ENCODE peak calls at places on chromosomes 11 and 22, in nine cellular contexts. One of them, this sample, is unnamed.

GRCh38 chr11:118224512-118225180 is at the start of gene JAML:
- DNase-seq in A549: no peak
- DNase-seq in uterus: no peak
- DNase-seq in fibroblast of lung: no peak
- DNase-seq in cardiac muscle cell: no peak
- DNase-seq in upper lobe of left lung: no peak
- DNase-seq in body of pancreas: no peak
- DNase-seq in suprapubic skin: no peak
- DNase-seq in adrenal gland: no peak
- DNase-seq in this sample: no peak

GRCh38 chr22:45585437-45585755 is 82.7 kb downstream of the FBLN1 start:
- DNase-seq in A549: no peak
- DNase-seq in uterus: no peak
- DNase-seq in fibroblast of lung: peak
- DNase-seq in cardiac muscle cell: no peak
- DNase-seq in upper lobe of left lung: peak
- DNase-seq in body of pancreas: no peak
- DNase-seq in suprapubic skin: no peak
- DNase-seq in adrenal gland: no peak
- DNase-seq in this sample: no peak

GRCh38 chr11:102791271-102792036 is 6.5 kb downstream of the MMP1 start:
- DNase-seq in A549: no peak
- DNase-seq in uterus: no peak
- DNase-seq in fibroblast of lung: no peak
- DNase-seq in cardiac muscle cell: no peak
- DNase-seq in upper lobe of left lung: no peak
- DNase-seq in body of pancreas: no peak
- DNase-seq in suprapubic skin: no peak
- DNase-seq in adrenal gland: no peak
- DNase-seq in this sample: no peak

GRCh38 chr22:45672564-45673481 is 1.2 kb downstream of the ATXN10 start:
- DNase-seq in A549: no peak
- DNase-seq in uterus: no peak
- DNase-seq in fibroblast of lung: no peak
- DNase-seq in cardiac muscle cell: no peak
- DNase-seq in upper lobe of left lung: no peak
- DNase-seq in body of pancreas: no peak
- DNase-seq in suprapubic skin: no peak
- DNase-seq in adrenal gland: no peak
- DNase-seq in this sample: peak

GRCh38 chr22:46593211-46593676 is 26.9 kb upstream of the GRAMD4 start:
- DNase-seq in A549: no peak
- DNase-seq in uterus: no peak
- DNase-seq in fibroblast of lung: no peak
- DNase-seq in cardiac muscle cell: no peak
- DNase-seq in upper lobe of left lung: peak
- DNase-seq in body of pancreas: no peak
- DNase-seq in suprapubic skin: no peak
- DNase-seq in adrenal gland: no peak
- DNase-seq in this sample: no peak

GRCh38 chr11:65293909-65294381 is 20.7 kb upstream of the CDC42EP2 start:
- DNase-seq in A549: no peak
- DNase-seq in uterus: peak
- DNase-seq in fibroblast of lung: peak
- DNase-seq in cardiac muscle cell: no peak
- DNase-seq in upper lobe of left lung: no peak
- DNase-seq in body of pancreas: peak
- DNase-seq in suprapubic skin: no peak
- DNase-seq in adrenal gland: no peak
- DNase-seq in this sample: no peak

GRCh38 chr11:6992457-6993431 is 27.4 kb downstream of the ZNF214 start:
- DNase-seq in A549: no peak
- DNase-seq in uterus: peak
- DNase-seq in fibroblast of lung: peak
- DNase-seq in cardiac muscle cell: peak
- DNase-seq in upper lobe of left lung: no peak
- DNase-seq in body of pancreas: no peak
- DNase-seq in suprapubic skin: no peak
- DNase-seq in adrenal gland: no peak
- DNase-seq in this sample: peak

GRCh38 chr11:8068605-8069221 is 12.3 kb upstream of the TUB start:
- DNase-seq in A549: peak
- DNase-seq in uterus: peak
- DNase-seq in fibroblast of lung: peak
- DNase-seq in cardiac muscle cell: peak
- DNase-seq in upper lobe of left lung: no peak
- DNase-seq in body of pancreas: peak
- DNase-seq in suprapubic skin: no peak
- DNase-seq in adrenal gland: peak
- DNase-seq in this sample: peak

GRCh38 chr11:131899954-131900580 is 529.7 kb downstream of the NTM start:
- DNase-seq in A549: no peak
- DNase-seq in uterus: no peak
- DNase-seq in fibroblast of lung: no peak
- DNase-seq in cardiac muscle cell: no peak
- DNase-seq in upper lobe of left lung: no peak
- DNase-seq in body of pancreas: no peak
- DNase-seq in suprapubic skin: no peak
- DNase-seq in adrenal gland: no peak
- DNase-seq in this sample: no peak

GRCh38 chr11:102708654-102709053 is 3.1 kb upstream of the MMP27 start:
- DNase-seq in A549: no peak
- DNase-seq in uterus: no peak
- DNase-seq in fibroblast of lung: no peak
- DNase-seq in cardiac muscle cell: no peak
- DNase-seq in upper lobe of left lung: no peak
- DNase-seq in body of pancreas: no peak
- DNase-seq in suprapubic skin: no peak
- DNase-seq in adrenal gland: no peak
- DNase-seq in this sample: no peak

GRCh38 chr11:61325649-61326414 is 7.1 kb downstream of the DDB1 start:
- DNase-seq in A549: no peak
- DNase-seq in uterus: no peak
- DNase-seq in fibroblast of lung: peak
- DNase-seq in cardiac muscle cell: peak
- DNase-seq in upper lobe of left lung: no peak
- DNase-seq in body of pancreas: no peak
- DNase-seq in suprapubic skin: no peak
- DNase-seq in adrenal gland: peak
- DNase-seq in this sample: peak

GRCh38 chr11:31045335-31045734 is 324.2 kb downstream of the DCDC1 start:
- DNase-seq in A549: no peak
- DNase-seq in uterus: no peak
- DNase-seq in fibroblast of lung: peak
- DNase-seq in cardiac muscle cell: peak
- DNase-seq in upper lobe of left lung: no peak
- DNase-seq in body of pancreas: no peak
- DNase-seq in suprapubic skin: no peak
- DNase-seq in adrenal gland: no peak
- DNase-seq in this sample: peak
- TF ChIP-seq CTCF in A549: peak
- TF ChIP-seq CTCF in uterus: no peak
- TF ChIP-seq CTCF in fibroblast of lung: peak
- TF ChIP-seq CTCF in cardiac muscle cell: peak
- TF ChIP-seq CTCF in upper lobe of left lung: no peak
- TF ChIP-seq CTCF in body of pancreas: no peak
- TF ChIP-seq CTCF in suprapubic skin: no peak
- TF ChIP-seq CTCF in adrenal gland: peak
- TF ChIP-seq CTCF in this sample: peak

GRCh38 chr11:133897331-133897650 is 52.0 kb upstream of the SPATA19 start:
- DNase-seq in A549: no peak
- DNase-seq in uterus: no peak
- DNase-seq in fibroblast of lung: no peak
- DNase-seq in cardiac muscle cell: no peak
- DNase-seq in upper lobe of left lung: peak
- DNase-seq in body of pancreas: no peak
- DNase-seq in suprapubic skin: peak
- DNase-seq in adrenal gland: no peak
- DNase-seq in this sample: no peak

GRCh38 chr11:133894956-133895549 is 49.7 kb upstream of the SPATA19 start:
- DNase-seq in A549: no peak
- DNase-seq in uterus: no peak
- DNase-seq in fibroblast of lung: no peak
- DNase-seq in cardiac muscle cell: peak
- DNase-seq in upper lobe of left lung: no peak
- DNase-seq in body of pancreas: no peak
- DNase-seq in suprapubic skin: peak
- DNase-seq in adrenal gland: no peak
- DNase-seq in this sample: peak

GRCh38 chr11:133896028-133896427 is 50.7 kb upstream of the SPATA19 start:
- DNase-seq in A549: no peak
- DNase-seq in uterus: no peak
- DNase-seq in fibroblast of lung: no peak
- DNase-seq in cardiac muscle cell: no peak
- DNase-seq in upper lobe of left lung: no peak
- DNase-seq in body of pancreas: no peak
- DNase-seq in suprapubic skin: peak
- DNase-seq in adrenal gland: no peak
- DNase-seq in this sample: no peak

GRCh38 chr11:133896642-133897330 is 51.5 kb upstream of the SPATA19 start:
- DNase-seq in A549: no peak
- DNase-seq in uterus: no peak
- DNase-seq in fibroblast of lung: no peak
- DNase-seq in cardiac muscle cell: no peak
- DNase-seq in upper lobe of left lung: no peak
- DNase-seq in body of pancreas: no peak
- DNase-seq in suprapubic skin: peak
- DNase-seq in adrenal gland: no peak
- DNase-seq in this sample: no peak

DNA sequence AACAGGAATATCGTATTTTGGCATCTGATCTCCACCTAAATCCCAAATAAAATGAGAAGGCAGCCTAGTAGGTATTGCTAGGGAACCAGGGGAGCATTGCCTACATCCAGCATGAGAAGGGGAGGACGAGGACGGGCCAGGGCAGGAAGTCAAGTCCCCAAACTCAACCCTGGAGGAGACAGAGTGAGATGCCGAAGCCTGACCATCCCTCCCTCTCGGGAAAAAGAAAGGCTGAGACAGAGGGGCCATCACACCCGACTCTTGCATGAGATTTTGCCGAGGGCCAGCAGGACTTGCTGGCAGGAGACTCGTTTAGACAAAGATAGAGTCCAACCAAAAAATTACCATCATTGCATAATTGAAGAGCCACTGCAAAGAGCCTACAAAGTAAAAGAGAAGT is 50.2 kb upstream of the SPATA19 start:
- DNase-seq in A549: no peak
- DNase-seq in uterus: no peak
- DNase-seq in fibroblast of lung: no peak
- DNase-seq in cardiac muscle cell: no peak
- DNase-seq in upper lobe of left lung: no peak
- DNase-seq in body of pancreas: no peak
- DNase-seq in suprapubic skin: peak
- DNase-seq in adrenal gland: no peak
- DNase-seq in this sample: no peak
- H3K4me3 ChIP-seq in A549: no peak
- H3K4me3 ChIP-seq in uterus: no peak
- H3K4me3 ChIP-seq in fibroblast of lung: no peak
- H3K4me3 ChIP-seq in cardiac muscle cell: no peak
- H3K4me3 ChIP-seq in upper lobe of left lung: no peak
- H3K4me3 ChIP-seq in body of pancreas: no peak
- H3K4me3 ChIP-seq in suprapubic skin: no peak
- H3K4me3 ChIP-seq in adrenal gland: no peak
- H3K4me3 ChIP-seq in this sample: no peak

DNA sequence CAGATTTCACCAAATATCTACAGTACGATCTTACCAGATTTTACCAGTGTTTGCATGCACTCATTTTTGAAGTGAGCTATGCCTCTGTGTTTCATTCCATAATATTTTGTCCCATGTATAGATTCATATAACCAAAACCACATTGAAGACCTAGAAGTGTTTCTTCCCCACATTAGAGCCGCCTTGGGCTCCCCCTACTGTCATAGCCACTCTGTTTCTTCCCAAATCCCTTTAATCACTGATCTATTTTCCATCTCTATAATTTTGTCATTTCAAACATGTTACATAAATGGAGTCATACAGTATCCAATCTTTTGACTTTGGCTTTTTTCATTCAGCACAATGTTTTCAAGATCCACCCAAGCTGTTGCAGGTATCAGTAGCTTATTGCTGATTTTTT is 12.7 kb downstream of the MRGPRX3 start:
- DNase-seq in A549: peak
- DNase-seq in uterus: no peak
- DNase-seq in fibroblast of lung: peak
- DNase-seq in cardiac muscle cell: no peak
- DNase-seq in upper lobe of left lung: no peak
- DNase-seq in body of pancreas: no peak
- DNase-seq in suprapubic skin: no peak
- DNase-seq in adrenal gland: no peak
- DNase-seq in this sample: peak
- TF ChIP-seq CTCF in A549: peak
- TF ChIP-seq CTCF in uterus: no peak
- TF ChIP-seq CTCF in fibroblast of lung: peak
- TF ChIP-seq CTCF in cardiac muscle cell: peak
- TF ChIP-seq CTCF in upper lobe of left lung: no peak
- TF ChIP-seq CTCF in body of pancreas: no peak
- TF ChIP-seq CTCF in suprapubic skin: no peak
- TF ChIP-seq CTCF in adrenal gland: peak
- TF ChIP-seq CTCF in this sample: peak

GRCh38 chr11:57640068-57640800 is 9.5 kb downstream of the YPEL4 start:
- DNase-seq in A549: no peak
- DNase-seq in uterus: no peak
- DNase-seq in fibroblast of lung: no peak
- DNase-seq in cardiac muscle cell: no peak
- DNase-seq in upper lobe of left lung: no peak
- DNase-seq in body of pancreas: no peak
- DNase-seq in suprapubic skin: no peak
- DNase-seq in adrenal gland: no peak
- DNase-seq in this sample: no peak
- H3K4me3 ChIP-seq in A549: no peak
- H3K4me3 ChIP-seq in uterus: no peak
- H3K4me3 ChIP-seq in fibroblast of lung: peak
- H3K4me3 ChIP-seq in cardiac muscle cell: peak
- H3K4me3 ChIP-seq in upper lobe of left lung: peak
- H3K4me3 ChIP-seq in body of pancreas: no peak
- H3K4me3 ChIP-seq in suprapubic skin: peak
- H3K4me3 ChIP-seq in adrenal gland: no peak
- H3K4me3 ChIP-seq in this sample: peak

DNA sequence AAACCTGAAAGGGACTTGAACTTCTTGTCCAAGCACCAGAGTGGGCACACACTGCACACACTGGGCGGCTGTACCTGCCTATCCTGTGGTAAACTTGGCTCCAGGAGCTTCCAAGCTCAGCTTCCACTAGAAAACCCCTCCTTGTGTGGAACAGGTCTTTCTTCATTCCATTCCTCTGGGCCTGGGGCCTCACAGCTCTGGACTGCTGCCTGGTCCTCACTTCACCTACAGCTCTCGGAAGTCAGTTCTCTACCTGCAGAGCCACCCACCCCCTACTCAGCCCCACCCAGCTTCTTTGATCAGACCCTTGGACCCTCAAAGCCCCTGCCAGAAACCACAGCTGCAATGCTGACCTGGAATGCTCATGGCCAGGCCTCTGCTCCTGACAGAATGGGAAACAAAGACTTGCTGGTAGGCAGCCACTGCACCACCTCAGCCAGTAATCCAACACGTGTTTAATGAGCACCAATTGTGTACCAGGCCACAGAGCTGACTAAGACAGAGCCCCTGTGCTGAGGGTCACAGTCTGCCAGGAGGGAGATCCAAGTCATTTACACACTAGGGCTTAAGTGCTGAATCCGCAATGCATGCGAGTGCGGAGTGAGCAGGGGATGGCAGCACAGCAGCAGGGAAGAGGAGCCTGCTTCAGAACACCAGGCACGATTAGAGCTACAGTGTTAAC is 4.7 kb downstream of the GNB1L start:
- DNase-seq in A549: no peak
- DNase-seq in uterus: no peak
- DNase-seq in fibroblast of lung: no peak
- DNase-seq in cardiac muscle cell: no peak
- DNase-seq in upper lobe of left lung: no peak
- DNase-seq in body of pancreas: peak
- DNase-seq in suprapubic skin: no peak
- DNase-seq in adrenal gland: no peak
- DNase-seq in this sample: no peak
- TF ChIP-seq CTCF in A549: no peak
- TF ChIP-seq CTCF in uterus: no peak
- TF ChIP-seq CTCF in fibroblast of lung: no peak
- TF ChIP-seq CTCF in cardiac muscle cell: no peak
- TF ChIP-seq CTCF in upper lobe of left lung: no peak
- TF ChIP-seq CTCF in body of pancreas: no peak
- TF ChIP-seq CTCF in suprapubic skin: no peak
- TF ChIP-seq CTCF in adrenal gland: no peak
- TF ChIP-seq CTCF in this sample: no peak